ENCODE peak calls at places on chromosomes 7 and 10, in nine cellular contexts. K, Y, Z, R, J, E, N, S and F are unnamed samples.

GRCh38 chr7:10973942-10974716 is 457 bp downstream of the PHF14 start:
- DNase-seq in K (peak), Y (peak), Z (peak), R (peak), J (no peak), E (no peak), N (no peak), S (peak), F (peak)

GRCh38 chr10:14349081-14349480 is 18.4 kb upstream of the FRMD4A start:
- DNase-seq in K (no peak), Y (no peak), Z (no peak), R (no peak), J (no peak), E (no peak), N (no peak), S (no peak), F (no peak)

GRCh38 chr10:60963441-60964256 is 19.7 kb upstream of the RHOBTB1 start:
- DNase-seq in K (no peak), Y (no peak), Z (no peak), R (peak), J (peak), E (no peak), N (no peak), S (no peak), F (no peak)

GRCh38 chr7:138195207-138195606 is 118.9 kb downstream of the AKR1D1 start:
- DNase-seq in K (no peak), Y (no peak), Z (no peak), R (no peak), J (no peak), E (no peak), N (no peak), S (no peak), F (no peak)

GRCh38 chr10:79905322-79906314 is 43.3 kb downstream of the SFTPD start:
- DNase-seq in K (no peak), Y (peak), Z (no peak), R (peak), J (peak), E (no peak), N (no peak), S (no peak), F (no peak)

GRCh38 chr10:116888380-116889055 is 39.2 kb downstream of the ENO4 start:
- DNase-seq in K (no peak), Y (peak), Z (peak), R (peak), J (peak), E (no peak), N (no peak), S (peak), F (peak)

GRCh38 chr10:112026438-112026837 is 157.1 kb downstream of the GPAM start:
- DNase-seq in K (peak), Y (no peak), Z (peak), R (no peak), J (no peak), E (no peak), N (peak), S (no peak), F (no peak)

GRCh38 chr7:117731455-117731854 is 141.8 kb downstream of the CTTNBP2 start:
- DNase-seq in K (no peak), Y (no peak), Z (no peak), R (peak), J (no peak), E (no peak), N (no peak), S (no peak), F (no peak)

GRCh38 chr10:76432274-76433012 is 1001.0 kb downstream of the LRMDA start:
- DNase-seq in K (no peak), Y (peak), Z (peak), R (peak), J (peak), E (no peak), N (no peak), S (peak), F (peak)

GRCh38 chr7:65477326-65477725 is 103.7 kb downstream of the ZNF92 start:
- DNase-seq in K (peak), Y (no peak), Z (peak), R (no peak), J (no peak), E (no peak), N (peak), S (no peak), F (no peak)

GRCh38 chr10:89206402-89207180 is 526 bp downstream of the CH25H start:
- DNase-seq in K (no peak), Y (peak), Z (peak), R (peak), J (no peak), E (peak), N (no peak), S (no peak), F (no peak)

GRCh38 chr10:89210794-89211425 is 3.8 kb upstream of the CH25H start:
- DNase-seq in K (no peak), Y (no peak), Z (no peak), R (no peak), J (no peak), E (no peak), N (no peak), S (no peak), F (no peak)

GRCh38 chr10:89207181-89207800 is at the start of gene CH25H:
- DNase-seq in K (peak), Y (peak), Z (peak), R (peak), J (peak), E (peak), N (no peak), S (peak), F (peak)

GRCh38 chr10:89209718-89210117 is 2.6 kb upstream of the CH25H start:
- DNase-seq in K (no peak), Y (no peak), Z (no peak), R (no peak), J (no peak), E (no peak), N (no peak), S (no peak), F (no peak)

DNA sequence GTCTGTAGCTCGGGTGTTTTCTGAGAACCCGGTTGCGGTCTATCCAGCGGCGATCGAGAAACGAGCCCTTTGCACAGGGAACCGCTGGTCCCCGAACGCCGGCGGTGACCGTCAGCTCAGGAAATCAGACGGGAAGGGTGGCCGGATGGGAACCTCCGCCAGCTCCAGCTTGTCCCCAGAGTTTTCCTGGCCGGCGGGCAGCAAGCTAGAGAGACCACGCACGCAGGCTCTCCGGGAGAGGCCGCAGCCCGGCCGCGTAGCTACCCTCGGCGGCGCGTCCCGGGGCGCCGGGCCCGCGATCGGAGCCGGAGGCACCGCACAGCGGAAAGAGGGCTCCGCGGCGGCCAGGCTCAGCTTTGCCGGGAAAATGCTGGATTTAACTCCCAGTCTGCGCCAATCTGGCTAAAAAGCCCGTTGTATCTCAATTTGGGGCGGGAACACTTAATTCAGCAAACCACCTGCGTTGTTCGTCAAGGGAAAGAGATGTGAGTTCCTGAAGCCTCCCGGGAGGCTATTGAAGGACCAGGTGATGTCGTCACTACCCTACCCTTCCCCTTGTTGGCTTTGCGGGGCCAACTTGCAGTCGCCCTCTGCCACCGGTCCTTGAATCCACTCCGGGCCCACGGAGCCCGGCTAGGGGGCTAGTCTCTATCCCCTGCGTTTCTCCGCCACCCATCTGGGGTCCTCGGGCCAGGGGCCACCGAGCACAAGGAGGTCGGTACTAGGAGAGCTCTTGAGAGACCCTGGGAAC is 859 bp upstream of the CH25H start:
- DNase-seq in K (peak), Y (peak), Z (peak), R (no peak), J (no peak), E (peak), N (no peak), S (peak), F (peak)
- H3K27ac ChIP-seq in K (no peak), Y (peak), Z (no peak), R (peak), J (no peak), E (peak), N (no peak), S (peak), F (peak)

DNA sequence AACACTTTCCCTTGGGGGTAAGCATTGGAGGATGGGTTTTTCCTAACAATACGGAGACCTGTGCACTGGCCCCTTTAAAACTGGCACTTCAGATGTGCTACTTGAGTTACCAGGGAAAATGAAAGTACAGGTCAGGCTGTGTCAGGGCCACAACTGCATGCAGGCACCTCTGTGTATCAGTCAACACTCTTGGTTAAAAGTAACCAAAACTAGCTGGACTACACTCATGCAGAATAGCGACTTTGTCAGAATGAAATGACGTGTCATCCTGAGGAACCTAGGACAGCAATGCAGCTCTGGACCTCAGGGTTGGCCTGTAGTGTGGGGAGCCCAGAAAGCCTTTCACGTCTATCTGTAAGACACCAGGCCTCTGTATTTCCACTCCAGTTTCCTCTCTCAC is 33.8 kb upstream of the SMKR1 start:
- DNase-seq in K (no peak), Y (peak), Z (no peak), R (no peak), J (no peak), E (no peak), N (no peak), S (no peak), F (no peak)
- H3K4me3 ChIP-seq in K (no peak), Y (no peak), Z (no peak), R (no peak), J (no peak), E (no peak), N (no peak), S (no peak), F (no peak)

GRCh38 chr10:18261660-18262292 is 121.6 kb downstream of the CACNB2 start:
- DNase-seq in K (no peak), Y (no peak), Z (no peak), R (no peak), J (no peak), E (no peak), N (no peak), S (no peak), F (no peak)
- H3K27ac ChIP-seq in K (no peak), Y (no peak), Z (no peak), R (no peak), J (no peak), E (no peak), N (no peak), S (no peak), F (no peak)

GRCh38 chr7:17374654-17375053 is 76.2 kb downstream of the AHR start:
- DNase-seq in K (no peak), Y (no peak), Z (no peak), R (no peak), J (no peak), E (no peak), N (no peak), S (no peak), F (no peak)
- H3K4me3 ChIP-seq in K (no peak), Y (no peak), Z (no peak), R (no peak), J (no peak), E (no peak), N (no peak), S (no peak), F (no peak)

GRCh38 chr7:91357929-91358328 is 93.7 kb downstream of the FZD1 start:
- DNase-seq in K (no peak), Y (no peak), Z (no peak), R (no peak), J (peak), E (no peak), N (no peak), S (no peak), F (no peak)
- H3K27ac ChIP-seq in K (no peak), Y (no peak), Z (no peak), R (no peak), J (no peak), E (no peak), N (no peak), S (no peak), F (no peak)

GRCh38 chr7:134602921-134603394 is 43.7 kb upstream of the BPGM start:
- DNase-seq in K (no peak), Y (no peak), Z (no peak), R (peak), J (no peak), E (no peak), N (no peak), S (no peak), F (no peak)
- H3K4me3 ChIP-seq in K (no peak), Y (no peak), Z (no peak), R (peak), J (no peak), E (no peak), N (no peak), S (peak), F (no peak)

GRCh38 chr7:130972201-130972600 is 238.2 kb upstream of the KLF14 start:
- DNase-seq in K (no peak), Y (no peak), Z (no peak), R (no peak), J (no peak), E (no peak), N (no peak), S (no peak), F (no peak)

GRCh38 chr7:130973637-130974036 is 239.6 kb upstream of the KLF14 start:
- DNase-seq in K (no peak), Y (no peak), Z (no peak), R (no peak), J (no peak), E (no peak), N (no peak), S (no peak), F (no peak)

GRCh38 chr7:130971297-130971696 is 237.3 kb upstream of the KLF14 start:
- DNase-seq in K (no peak), Y (no peak), Z (no peak), R (no peak), J (no peak), E (no peak), N (no peak), S (no peak), F (no peak)

GRCh38 chr7:130970696-130971095 is 236.7 kb upstream of the KLF14 start:
- DNase-seq in K (no peak), Y (no peak), Z (no peak), R (no peak), J (no peak), E (no peak), N (no peak), S (no peak), F (no peak)

DNA sequence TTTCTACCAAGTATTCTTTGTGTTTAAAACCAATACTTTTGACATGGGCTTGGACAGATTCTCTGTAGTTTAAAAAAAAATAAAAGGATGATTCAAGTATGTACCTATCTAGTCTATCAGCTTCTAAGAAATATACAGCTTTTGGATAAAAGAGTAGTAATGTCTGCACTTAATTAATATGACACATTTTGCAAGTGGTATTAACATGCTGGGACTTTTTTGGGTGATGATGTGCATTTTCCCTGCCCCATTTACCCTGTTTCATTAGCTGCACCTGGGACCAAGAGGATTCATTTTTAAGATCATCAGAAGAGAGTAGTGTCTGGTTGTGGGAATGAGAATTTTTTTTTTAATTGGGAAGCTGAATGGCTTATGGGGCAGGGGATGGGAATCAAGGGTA is 236.2 kb upstream of the KLF14 start:
- DNase-seq in K (no peak), Y (no peak), Z (no peak), R (no peak), J (no peak), E (no peak), N (no peak), S (no peak), F (no peak)
- H3K27ac ChIP-seq in K (no peak), Y (peak), Z (peak), R (no peak), J (no peak), E (no peak), N (no peak), S (peak), F (peak)

DNA sequence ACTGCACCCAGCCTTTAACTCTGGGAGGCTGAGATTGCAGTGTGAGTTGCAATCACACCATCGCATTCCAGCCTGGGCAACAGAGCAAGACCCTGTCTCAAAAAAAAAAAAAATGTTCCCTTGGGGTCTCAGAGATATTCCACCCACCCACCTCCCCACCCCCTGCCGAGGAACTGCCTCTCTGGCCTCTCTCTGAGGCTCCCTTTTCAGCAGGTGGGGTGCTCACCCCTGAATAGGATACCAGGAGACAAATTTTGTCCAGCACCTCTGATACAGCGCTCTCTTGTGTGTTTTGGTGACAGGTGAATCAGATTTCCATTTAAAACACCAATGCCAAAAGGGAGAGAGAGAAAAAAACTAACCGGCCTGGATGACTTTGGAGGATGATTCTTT is 92.6 kb upstream of the KIF5B start:
- DNase-seq in K (no peak), Y (no peak), Z (no peak), R (no peak), J (no peak), E (no peak), N (no peak), S (no peak), F (no peak)
- H3K4me3 ChIP-seq in K (no peak), Y (no peak), Z (no peak), R (peak), J (no peak), E (no peak), N (no peak), S (peak), F (no peak)

GRCh38 chr10:103123282-103124033 is 69.6 kb downstream of the NT5C2 start:
- DNase-seq in K (peak), Y (no peak), Z (no peak), R (no peak), J (no peak), E (no peak), N (no peak), S (no peak), F (no peak)

GRCh38 chr10:103124420-103125096 is 68.5 kb downstream of the NT5C2 start:
- DNase-seq in K (no peak), Y (no peak), Z (no peak), R (no peak), J (no peak), E (no peak), N (no peak), S (no peak), F (no peak)

GRCh38 chr10:103120546-103120945 is 72.5 kb downstream of the NT5C2 start:
- DNase-seq in K (no peak), Y (no peak), Z (no peak), R (peak), J (no peak), E (no peak), N (no peak), S (no peak), F (no peak)

GRCh38 chr10:103117247-103117646 is 75.8 kb downstream of the NT5C2 start:
- DNase-seq in K (no peak), Y (no peak), Z (no peak), R (no peak), J (no peak), E (no peak), N (no peak), S (no peak), F (no peak)

GRCh38 chr10:103120977-103121735 is 71.9 kb downstream of the NT5C2 start:
- DNase-seq in K (no peak), Y (no peak), Z (no peak), R (peak), J (no peak), E (no peak), N (no peak), S (no peak), F (no peak)
- H3K27ac ChIP-seq in K (no peak), Y (peak), Z (peak), R (no peak), J (no peak), E (no peak), N (no peak), S (peak), F (peak)